ENCODE peak calls at places on chromosome 14, in seven cellular contexts. R, C, F, B, T, E and U are unnamed samples.

GRCh38 chr14:92902726-92903125 is 20.2 kb upstream of the CHGA start:
- DNase-seq in C (no peak), F (no peak), E (no peak), B (no peak), R (no peak), T (no peak), U (no peak)

GRCh38 chr14:97380539-97380941 is 583.4 kb downstream of the VRK1 start:
- DNase-seq in F (no peak), R (no peak), T (no peak), E (no peak), B (no peak), C (no peak), U (peak; percentile 43)

GRCh38 chr14:101469382-101470251 is 91.7 kb upstream of the DIO3 start:
- DNase-seq in B (no peak), E (no peak), C (no peak), R (no peak), F (no peak), T (no peak), U (no peak)

GRCh38 chr14:100719976-100720520 is 6.6 kb upstream of the DLK1 start:
- DNase-seq in B (no peak), C (no peak), R (no peak), T (no peak), E (peak; percentile 64), F (no peak), U (no peak)

GRCh38 chr14:92922883-92923743 is at the start of gene CHGA:
- DNase-seq in C (peak; percentile 31), E (peak; percentile 98), B (no peak), R (peak; percentile 60), F (peak; percentile 36), T (peak; percentile 72), U (no peak)

GRCh38 chr14:82009993-82010392 is 476.3 kb upstream of the SEL1L start:
- DNase-seq in E (no peak), T (no peak), R (no peak), B (no peak), F (no peak), C (no peak), U (no peak)

GRCh38 chr14:25042362-25043299 is 7.3 kb downstream of the STXBP6 start:
- DNase-seq in R (no peak), E (no peak), F (peak; percentile 75), C (no peak), T (peak; percentile 20), B (no peak), U (no peak)

GRCh38 chr14:88063807-88064206 is 58.9 kb downstream of the GPR65 start:
- DNase-seq in B (no peak), C (no peak), F (no peak), E (no peak), R (no peak), T (peak; percentile 10), U (no peak)

GRCh38 chr14:82080319-82080718 is 546.7 kb upstream of the SEL1L start:
- DNase-seq in T (no peak), E (no peak), R (no peak), C (peak; percentile 34), B (no peak), F (no peak), U (no peak)

GRCh38 chr14:64200170-64200569 is 94.0 kb downstream of the ESR2 start:
- DNase-seq in E (no peak), F (no peak), R (no peak), B (no peak), T (no peak), C (no peak), U (no peak)

GRCh38 chr14:96980835-96981234 is 183.7 kb downstream of the VRK1 start:
- DNase-seq in F (no peak), C (no peak), T (no peak), E (no peak), R (no peak), B (no peak), U (no peak)

GRCh38 chr14:91780452-91780851 is 48.6 kb upstream of the CATSPERB start:
- DNase-seq in R (no peak), C (no peak), B (no peak), T (no peak), F (peak; percentile 45), E (no peak), U (no peak)

GRCh38 chr14:33671556-33671955 is 279.3 kb downstream of the EGLN3 start:
- DNase-seq in R (no peak), C (no peak), F (no peak), B (no peak), T (no peak), E (no peak), U (no peak)

GRCh38 chr14:33670235-33670634 is 280.6 kb downstream of the EGLN3 start:
- DNase-seq in T (no peak), E (no peak), F (no peak), B (no peak), R (no peak), C (no peak), U (no peak)

GRCh38 chr14:33669111-33669510 is 281.8 kb downstream of the EGLN3 start:
- DNase-seq in T (no peak), R (no peak), C (no peak), E (no peak), F (no peak), B (no peak), U (no peak)

GRCh38 chr14:33668066-33668465 is 282.8 kb downstream of the EGLN3 start:
- DNase-seq in T (no peak), C (no peak), E (no peak), F (no peak), B (no peak), R (no peak), U (no peak)
- TF ChIP-seq RAD21 in T (no peak), C (no peak), E (no peak), F (no peak), B (no peak), R (no peak), U (no peak)

GRCh38 chr14:84770030-84770429 is 759.9 kb upstream of the FLRT2 start:
- DNase-seq in R (no peak), T (no peak), E (no peak), C (no peak), B (no peak), F (no peak), U (no peak)
- TF ChIP-seq MAX in R (no peak), T (no peak), E (no peak), C (no peak), B (no peak), F (no peak), U (no peak)

GRCh38 chr14:69814397-69814796 is 17.4 kb upstream of the SLC10A1 start:
- DNase-seq in F (no peak), B (no peak), T (no peak), E (no peak), C (no peak), R (no peak), U (no peak)

GRCh38 chr14:69818760-69819191 is 21.7 kb upstream of the SLC10A1 start:
- DNase-seq in T (peak; percentile 62), C (peak; percentile 51), B (peak; percentile 55), R (peak; percentile 71), F (peak; percentile 68), E (peak; percentile 76), U (peak; percentile 66)

GRCh38 chr14:69812725-69813124 is 15.7 kb upstream of the SLC10A1 start:
- DNase-seq in T (no peak), E (no peak), R (no peak), F (peak; percentile 43), B (no peak), C (no peak), U (no peak)

GRCh38 chr14:69816216-69816615 is 19.2 kb upstream of the SLC10A1 start:
- DNase-seq in B (no peak), C (no peak), T (no peak), E (no peak), R (no peak), F (no peak), U (no peak)

GRCh38 chr14:69815556-69815955 is 18.5 kb upstream of the SLC10A1 start:
- DNase-seq in F (no peak), B (no peak), E (no peak), C (no peak), R (no peak), T (no peak), U (no peak)
- TF ChIP-seq RAD21 in F (no peak), B (no peak), E (no peak), C (no peak), R (no peak), T (no peak), U (no peak)

DNA sequence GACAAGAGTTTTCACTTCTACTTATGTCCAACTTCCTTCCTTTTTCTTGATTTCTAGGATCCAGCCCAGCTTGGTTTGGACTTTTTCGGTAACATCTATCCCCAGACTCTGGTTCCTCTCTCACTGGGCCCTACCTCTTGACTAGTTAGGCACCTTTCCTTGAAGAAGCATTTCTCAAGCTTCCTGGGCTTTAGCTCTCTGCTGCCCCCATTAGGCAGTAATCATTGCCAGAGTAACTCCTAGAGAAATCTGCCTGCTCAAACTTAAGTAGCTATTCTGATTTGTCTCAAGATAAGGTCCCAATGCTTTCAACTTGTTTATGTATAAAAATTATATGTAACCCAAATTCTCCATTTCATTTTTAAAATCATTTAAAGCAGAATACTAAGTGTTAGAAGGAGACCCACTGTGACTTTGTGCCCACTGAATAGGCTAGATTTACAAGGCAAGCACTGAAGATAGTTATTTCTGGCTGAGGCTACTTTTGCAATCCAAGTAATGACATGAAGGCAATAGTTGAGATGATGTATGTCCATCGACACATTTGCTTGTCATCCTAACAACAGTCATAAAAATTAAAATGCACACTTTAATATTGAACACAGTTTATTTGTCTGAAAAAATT is 275.0 kb upstream of the G2E3 start:
- DNase-seq in T (peak; percentile 16), E (peak; percentile 7), B (no peak), C (peak; percentile 34), F (peak; percentile 37), R (peak; percentile 17), U (peak; percentile 19)
- TF ChIP-seq MAX in T (no peak), E (no peak), B (no peak), C (no peak), F (no peak), R (no peak), U (no peak)

GRCh38 chr14:51165415-51165814 is 70.5 kb upstream of the TRIM9 start:
- DNase-seq in F (no peak), T (no peak), R (no peak), E (no peak), B (no peak), C (no peak), U (no peak)
- TF ChIP-seq RAD21 in F (no peak), T (no peak), R (no peak), E (no peak), B (no peak), C (no peak), U (no peak)

DNA sequence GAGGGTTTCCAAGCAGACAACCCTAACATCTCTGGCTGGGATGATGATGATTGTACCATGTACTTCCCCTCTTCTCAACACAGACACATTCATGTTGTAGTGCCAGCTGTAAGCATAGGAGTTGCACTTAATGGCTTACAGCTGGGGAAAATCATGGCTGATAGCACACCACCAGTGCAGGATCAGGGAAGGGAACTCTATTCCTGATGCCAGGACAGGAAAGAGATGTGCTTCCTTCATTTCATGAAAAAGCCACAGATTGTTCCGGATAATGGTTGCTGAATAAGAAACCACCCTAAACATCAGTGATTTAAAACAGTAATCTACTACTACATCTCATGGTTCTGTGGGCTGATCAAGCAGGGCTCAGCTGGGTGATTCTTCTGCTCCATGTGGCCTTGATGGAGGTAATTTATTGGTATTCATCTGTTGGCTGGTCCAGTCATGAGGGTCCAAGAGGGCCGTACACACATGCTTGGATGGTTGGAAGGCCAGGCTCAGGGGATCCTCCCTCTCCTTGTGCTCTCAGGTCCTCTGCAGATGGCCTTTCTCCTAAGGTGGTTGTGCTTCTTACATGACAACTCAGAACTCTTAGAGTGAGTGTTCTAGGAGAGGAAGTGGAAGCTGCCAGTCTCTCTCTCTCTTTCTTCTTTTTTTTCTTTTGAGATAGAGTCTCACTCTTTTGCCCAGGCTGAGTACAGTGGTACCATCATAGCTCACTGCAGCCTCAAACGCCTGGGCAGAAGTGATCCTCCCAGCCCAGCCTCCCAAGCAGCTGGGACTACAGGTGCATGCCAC is 16.5 kb downstream of the TRAF3 start:
- DNase-seq in R (no peak), T (no peak), F (no peak), C (no peak), B (no peak), E (no peak), U (no peak)
- TF ChIP-seq MAX in R (no peak), T (no peak), F (no peak), C (no peak), B (no peak), E (no peak), U (no peak)